ENCODE peak calls at places on chromosomes 7 and 10, in six cellular contexts. T, X, D, P, M and N are unnamed samples.

GRCh38 chr7:101564778-101565211 is 64.3 kb downstream of the MYL10 start:
- DNase-seq in T (no peak), X (peak; percentile 66), D (no peak), P (peak; percentile 50), M (peak; percentile 69), N (no peak)

GRCh38 chr10:102670871-102671434 is 26.7 kb downstream of the TRIM8 start:
- DNase-seq in T (no peak), X (no peak), D (no peak), P (no peak), M (no peak), N (no peak)

GRCh38 chr10:35456175-35456574 is 119.9 kb downstream of the CCNY start:
- DNase-seq in T (no peak), X (no peak), D (no peak), P (no peak), M (no peak), N (no peak)

GRCh38 chr10:100828744-100829102 is 83.3 kb downstream of the PAX2 start:
- DNase-seq in T (no peak), X (no peak), D (no peak), P (peak; percentile 49), M (no peak), N (no peak)

GRCh38 chr10:84407390-84408049 is 79.1 kb downstream of the CCSER2 start:
- DNase-seq in T (no peak), X (no peak), D (no peak), P (no peak), M (no peak), N (no peak)

GRCh38 chr10:121522841-121523240 is 75.4 kb downstream of the FGFR2 start:
- DNase-seq in T (no peak), X (no peak), D (no peak), P (no peak), M (no peak), N (no peak)

GRCh38 chr10:70109064-70109729 is 23.4 kb downstream of the AIFM2 start:
- DNase-seq in T (no peak), X (no peak), D (no peak), P (no peak), M (no peak), N (no peak)

GRCh38 chr7:138746073-138746472 is 44.9 kb upstream of the SVOPL start:
- DNase-seq in T (no peak), X (no peak), D (no peak), P (no peak), M (no peak), N (no peak)

GRCh38 chr10:33819206-33819605 is 484.7 kb upstream of the NRP1 start:
- DNase-seq in T (no peak), X (no peak), D (peak; percentile 47), P (no peak), M (no peak), N (no peak)

GRCh38 chr7:46490406-46490805 is 569.3 kb upstream of the IGFBP3 start:
- DNase-seq in T (no peak), X (no peak), D (no peak), P (no peak), M (no peak), N (no peak)

GRCh38 chr7:41058986-41059741 is 643.7 kb downstream of the INHBA start:
- DNase-seq in T (no peak), X (no peak), D (no peak), P (peak; percentile 44), M (no peak), N (peak; percentile 10)

GRCh38 chr10:6912424-6912823 is 332.3 kb upstream of the PRKCQ start:
- DNase-seq in T (peak; percentile 30), X (no peak), D (no peak), P (peak; percentile 21), M (no peak), N (no peak)

GRCh38 chr7:77309714-77310220 is 106.4 kb downstream of the GSAP start:
- DNase-seq in T (no peak), X (no peak), D (no peak), P (no peak), M (no peak), N (no peak)

GRCh38 chr10:132482090-132482489 is 55.5 kb upstream of the INPP5A start:
- DNase-seq in T (peak; percentile 67), X (peak; percentile 47), D (peak; percentile 32), P (peak; percentile 77), M (no peak), N (peak; percentile 75)

GRCh38 chr10:34737772-34738169 is 77.3 kb downstream of the PARD3 start:
- DNase-seq in T (no peak), X (no peak), D (no peak), P (no peak), M (no peak), N (no peak)

GRCh38 chr10:98378722-98379121 is 36.3 kb downstream of the PYROXD2 start:
- DNase-seq in T (no peak), X (no peak), D (no peak), P (no peak), M (no peak), N (no peak)

GRCh38 chr7:32586291-32587221 is 91.3 kb downstream of the AVL9 start:
- DNase-seq in T (no peak), X (no peak), D (peak; percentile 72), P (no peak), M (no peak), N (no peak)

GRCh38 chr10:119406137-119406536 is 136.4 kb downstream of the RGS10 start:
- DNase-seq in T (no peak), X (no peak), D (no peak), P (no peak), M (no peak), N (no peak)

GRCh38 chr10:49037187-49037586 is 78.1 kb downstream of the VSTM4 start:
- DNase-seq in T (no peak), X (no peak), D (no peak), P (no peak), M (no peak), N (peak; percentile 0)

GRCh38 chr10:51729822-51730530 is 30.6 kb upstream of the CSTF2T start:
- DNase-seq in T (no peak), X (no peak), D (no peak), P (peak; percentile 11), M (no peak), N (no peak)

GRCh38 chr10:13816195-13816926 is 229.6 kb downstream of the PRPF18 start:
- DNase-seq in T (no peak), X (peak; percentile 74), D (no peak), P (peak; percentile 47), M (no peak), N (peak; percentile 79)

GRCh38 chr10:7408003-7408493 is 2.8 kb downstream of the SFMBT2 start:
- DNase-seq in T (peak; percentile 65), X (peak; percentile 73), D (no peak), P (peak; percentile 41), M (peak; percentile 51), N (no peak)

GRCh38 chr10:103493362-103493871 is at the start of gene NEURL1:
- DNase-seq in T (peak; percentile 59), X (peak; percentile 55), D (no peak), P (peak; percentile 61), M (no peak), N (no peak)

GRCh38 chr10:124149681-124150080 is 56.3 kb upstream of the CHST15 start:
- DNase-seq in T (no peak), X (no peak), D (no peak), P (no peak), M (no peak), N (no peak)

GRCh38 chr7:127654404-127655392 is 2.7 kb downstream of the SND1 start:
- DNase-seq in T (no peak), X (no peak), D (no peak), P (no peak), M (no peak), N (no peak)
- H3K4me3 ChIP-seq in T (no peak overlapping the region), X (no peak overlapping the region), D (no peak overlapping the region), P (no peak overlapping the region), M (no peak overlapping the region), N (no peak overlapping the region)

DNA sequence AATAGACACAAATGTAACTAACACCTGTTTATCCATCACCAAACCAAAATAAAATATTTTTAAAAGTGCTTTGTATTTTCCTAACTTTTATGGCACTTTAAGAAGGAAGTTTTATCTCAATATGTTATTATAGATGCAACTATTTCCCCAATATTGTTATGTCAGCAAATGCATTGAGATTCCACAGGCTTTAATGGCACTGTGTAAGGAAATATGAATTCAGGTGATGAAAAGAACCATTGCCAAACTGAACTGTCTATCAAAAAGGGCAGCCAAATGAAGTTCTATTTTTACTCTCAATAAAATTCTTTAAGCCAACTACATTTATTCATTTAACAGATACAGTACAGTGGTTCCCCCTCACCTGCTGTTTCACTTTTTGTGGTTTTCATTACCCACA is 67.2 kb upstream of the OIT3 start:
- DNase-seq in T (no peak), X (no peak), D (no peak), P (no peak), M (no peak), N (no peak)
- TF ChIP-seq CTCF in T (no peak), X (no peak), D (no peak), P (no peak), M (no peak), N (no peak)

DNA sequence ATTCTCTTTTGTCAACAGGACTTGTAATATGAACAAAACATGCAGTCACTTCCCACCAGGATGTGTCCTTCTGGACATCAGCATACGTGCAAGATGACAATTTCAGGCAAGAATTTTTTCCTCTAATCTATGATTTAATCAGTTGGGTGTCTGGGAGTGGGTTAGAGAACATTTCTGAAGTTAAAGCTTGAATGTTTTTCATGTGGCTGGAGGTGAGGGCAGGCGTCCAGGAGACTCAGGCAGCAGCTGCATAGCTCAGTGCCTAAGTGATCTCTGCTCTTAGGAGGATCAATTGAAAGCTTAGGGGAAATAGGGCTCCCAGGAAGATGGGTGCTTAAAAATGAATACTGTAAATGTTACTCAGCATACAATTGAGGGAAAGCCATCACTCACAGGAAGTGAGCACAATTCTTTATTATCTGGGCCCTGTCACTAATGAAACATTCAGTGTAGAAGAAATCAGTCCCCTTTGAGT is 457.6 kb upstream of the KLF6 start:
- DNase-seq in T (peak; percentile 21), X (no peak), D (peak; percentile 72), P (no peak), M (no peak), N (peak; percentile 74)
- H3K4me3 ChIP-seq in T (peak overlapping the region; percentile 27), X (peak overlapping the region; percentile 48), D (peak overlapping the region; percentile 4), P (no peak overlapping the region), M (peak overlapping the region; percentile 6), N (peak overlapping the region; percentile 32)

DNA sequence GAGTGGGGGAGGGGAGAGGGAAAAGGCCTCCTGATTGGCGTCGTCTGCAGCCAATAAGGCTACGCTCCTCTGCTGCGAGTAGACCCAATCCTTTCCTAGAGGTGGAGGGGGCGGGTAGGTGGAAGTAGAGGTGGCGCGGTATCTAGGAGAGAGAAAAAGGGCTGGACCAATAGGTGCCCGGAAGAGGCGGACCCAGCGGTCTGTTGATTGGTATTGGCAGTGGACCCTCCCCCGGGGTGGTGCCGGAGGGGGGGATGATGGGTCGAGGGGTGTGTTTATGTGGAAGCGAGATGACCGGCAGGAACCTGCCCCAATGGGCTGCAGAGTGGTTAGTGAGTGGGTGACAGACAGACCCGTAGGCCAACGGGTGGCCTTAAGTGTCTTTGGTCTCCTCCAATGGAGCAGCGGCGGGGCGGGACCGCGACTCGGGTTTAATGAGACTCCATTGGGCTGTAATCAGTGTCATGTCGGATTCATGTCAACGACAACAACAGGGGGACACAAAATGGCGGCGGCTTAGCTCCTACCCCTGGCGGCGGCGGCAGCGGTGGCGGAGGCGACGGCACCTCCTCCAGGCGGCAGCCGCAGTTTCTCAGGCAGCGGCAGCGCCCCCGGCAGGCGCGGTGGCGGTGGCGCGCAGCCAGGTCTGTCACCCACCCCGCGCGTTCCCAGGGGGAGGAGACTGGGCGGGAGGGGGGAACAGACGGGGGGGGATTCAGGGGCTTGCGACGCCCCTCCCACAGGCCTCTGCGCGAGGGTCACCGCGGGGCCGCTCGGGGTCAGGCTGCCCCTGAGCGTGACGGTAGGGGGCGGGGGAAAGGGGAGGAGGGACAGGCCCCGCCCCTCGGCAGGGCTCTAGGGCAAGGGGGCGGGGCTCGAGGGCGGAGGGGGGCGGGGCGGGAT is at the start of gene KAT6B:
- DNase-seq in T (peak; percentile 100), X (peak; percentile 100), D (peak; percentile 100), P (peak; percentile 100), M (peak; percentile 100), N (peak; percentile 100)
- TF ChIP-seq CTCF in T (peak; percentile 30), X (peak; percentile 17), D (peak; percentile 9), P (peak; percentile 49), M (peak; percentile 43), N (no peak)